ENCODE peak calls at places on chromosomes 6 and 20, in ten cellular contexts. One of them, this sample, is unnamed.

GRCh38 chr6:83461438-83461837 is 30.6 kb upstream of the ME1 start:
- DNase-seq in activated CD8-positive, alpha-beta memory T cell treated with anti-CD3 and anti-CD28 coated beads, Interleukin-2, amount 50 U/mL, for 4 hours: no peak
- DNase-seq in NCI-H1436 treated with DMSO at 0.1 percent for 48 hours: no peak
- DNase-seq in amygdala: no peak
- DNase-seq in stimulated activated CD4-positive, alpha-beta T cell treated with anti-CD3 and anti-CD28 coated beads, Interleukin-1b, Interleukin-23, amount 100 ng/mL, for 4 hours: no peak
- DNase-seq in AG09319: no peak
- DNase-seq in GM04504: no peak
- DNase-seq in T-helper 2 cell: no peak
- DNase-seq in prostate gland: no peak
- DNase-seq in HCT116: no peak
- DNase-seq in this sample: no peak

GRCh38 chr6:146050168-146050567 is 21.3 kb downstream of the GRM1 start:
- DNase-seq in HCT116: no peak
- DNase-seq in T-helper 2 cell: no peak
- DNase-seq in AG09319: no peak
- DNase-seq in NCI-H1436 treated with DMSO at 0.1 percent for 48 hours: no peak
- DNase-seq in activated CD8-positive, alpha-beta memory T cell treated with anti-CD3 and anti-CD28 coated beads, Interleukin-2, amount 50 U/mL, for 4 hours: no peak
- DNase-seq in amygdala: no peak
- DNase-seq in GM04504: no peak
- DNase-seq in prostate gland: no peak
- DNase-seq in stimulated activated CD4-positive, alpha-beta T cell treated with anti-CD3 and anti-CD28 coated beads, Interleukin-1b, Interleukin-23, amount 100 ng/mL, for 4 hours: no peak
- DNase-seq in this sample: no peak

GRCh38 chr6:149544646-149545257 is 1.1 kb downstream of the PPIL4 start:
- DNase-seq in amygdala: no peak
- DNase-seq in T-helper 2 cell: no peak
- DNase-seq in GM04504: no peak
- DNase-seq in NCI-H1436 treated with DMSO at 0.1 percent for 48 hours: no peak
- DNase-seq in activated CD8-positive, alpha-beta memory T cell treated with anti-CD3 and anti-CD28 coated beads, Interleukin-2, amount 50 U/mL, for 4 hours: no peak
- DNase-seq in HCT116: no peak
- DNase-seq in AG09319: no peak
- DNase-seq in prostate gland: no peak
- DNase-seq in stimulated activated CD4-positive, alpha-beta T cell treated with anti-CD3 and anti-CD28 coated beads, Interleukin-1b, Interleukin-23, amount 100 ng/mL, for 4 hours: no peak
- DNase-seq in this sample: no peak

GRCh38 chr20:40866056-40866455 is 162.6 kb upstream of the TOP1 start:
- DNase-seq in NCI-H1436 treated with DMSO at 0.1 percent for 48 hours: no peak
- DNase-seq in HCT116: no peak
- DNase-seq in activated CD8-positive, alpha-beta memory T cell treated with anti-CD3 and anti-CD28 coated beads, Interleukin-2, amount 50 U/mL, for 4 hours: no peak
- DNase-seq in prostate gland: no peak
- DNase-seq in stimulated activated CD4-positive, alpha-beta T cell treated with anti-CD3 and anti-CD28 coated beads, Interleukin-1b, Interleukin-23, amount 100 ng/mL, for 4 hours: no peak
- DNase-seq in T-helper 2 cell: no peak
- DNase-seq in AG09319: no peak
- DNase-seq in amygdala: no peak
- DNase-seq in GM04504: no peak
- DNase-seq in this sample: no peak

GRCh38 chr6:168971549-168971948 is 282.1 kb downstream of the THBS2 start:
- DNase-seq in AG09319: no peak
- DNase-seq in HCT116: no peak
- DNase-seq in amygdala: no peak
- DNase-seq in GM04504: no peak
- DNase-seq in prostate gland: no peak
- DNase-seq in activated CD8-positive, alpha-beta memory T cell treated with anti-CD3 and anti-CD28 coated beads, Interleukin-2, amount 50 U/mL, for 4 hours: no peak
- DNase-seq in T-helper 2 cell: no peak
- DNase-seq in NCI-H1436 treated with DMSO at 0.1 percent for 48 hours: no peak
- DNase-seq in stimulated activated CD4-positive, alpha-beta T cell treated with anti-CD3 and anti-CD28 coated beads, Interleukin-1b, Interleukin-23, amount 100 ng/mL, for 4 hours: no peak
- DNase-seq in this sample: no peak

GRCh38 chr6:94548211-94548610 is 1029.1 kb upstream of the MANEA start:
- DNase-seq in GM04504: no peak
- DNase-seq in prostate gland: no peak
- DNase-seq in AG09319: no peak
- DNase-seq in stimulated activated CD4-positive, alpha-beta T cell treated with anti-CD3 and anti-CD28 coated beads, Interleukin-1b, Interleukin-23, amount 100 ng/mL, for 4 hours: no peak
- DNase-seq in amygdala: no peak
- DNase-seq in T-helper 2 cell: no peak
- DNase-seq in NCI-H1436 treated with DMSO at 0.1 percent for 48 hours: no peak
- DNase-seq in activated CD8-positive, alpha-beta memory T cell treated with anti-CD3 and anti-CD28 coated beads, Interleukin-2, amount 50 U/mL, for 4 hours: no peak
- DNase-seq in HCT116: no peak
- DNase-seq in this sample: no peak

GRCh38 chr6:115969207-115969929 is 91.3 kb downstream of the FRK start:
- DNase-seq in amygdala: no peak
- DNase-seq in GM04504: no peak
- DNase-seq in T-helper 2 cell: no peak
- DNase-seq in prostate gland: no peak
- DNase-seq in activated CD8-positive, alpha-beta memory T cell treated with anti-CD3 and anti-CD28 coated beads, Interleukin-2, amount 50 U/mL, for 4 hours: no peak
- DNase-seq in NCI-H1436 treated with DMSO at 0.1 percent for 48 hours: no peak
- DNase-seq in AG09319: no peak
- DNase-seq in HCT116: no peak
- DNase-seq in stimulated activated CD4-positive, alpha-beta T cell treated with anti-CD3 and anti-CD28 coated beads, Interleukin-1b, Interleukin-23, amount 100 ng/mL, for 4 hours: no peak
- DNase-seq in this sample: no peak

GRCh38 chr6:159594106-159594749 is 98.8 kb downstream of the SOD2 start:
- DNase-seq in T-helper 2 cell: no peak
- DNase-seq in AG09319: no peak
- DNase-seq in HCT116: peak
- DNase-seq in GM04504: no peak
- DNase-seq in activated CD8-positive, alpha-beta memory T cell treated with anti-CD3 and anti-CD28 coated beads, Interleukin-2, amount 50 U/mL, for 4 hours: no peak
- DNase-seq in NCI-H1436 treated with DMSO at 0.1 percent for 48 hours: no peak
- DNase-seq in prostate gland: no peak
- DNase-seq in stimulated activated CD4-positive, alpha-beta T cell treated with anti-CD3 and anti-CD28 coated beads, Interleukin-1b, Interleukin-23, amount 100 ng/mL, for 4 hours: no peak
- DNase-seq in amygdala: no peak
- DNase-seq in this sample: no peak

GRCh38 chr6:37302086-37302686 is 44.2 kb upstream of the TMEM217 start:
- DNase-seq in NCI-H1436 treated with DMSO at 0.1 percent for 48 hours: no peak
- DNase-seq in stimulated activated CD4-positive, alpha-beta T cell treated with anti-CD3 and anti-CD28 coated beads, Interleukin-1b, Interleukin-23, amount 100 ng/mL, for 4 hours: no peak
- DNase-seq in amygdala: no peak
- DNase-seq in GM04504: no peak
- DNase-seq in HCT116: no peak
- DNase-seq in T-helper 2 cell: no peak
- DNase-seq in AG09319: no peak
- DNase-seq in prostate gland: no peak
- DNase-seq in activated CD8-positive, alpha-beta memory T cell treated with anti-CD3 and anti-CD28 coated beads, Interleukin-2, amount 50 U/mL, for 4 hours: no peak
- DNase-seq in this sample: no peak

GRCh38 chr20:3224681-3225421 is 14.1 kb downstream of the SLC4A11 start:
- DNase-seq in NCI-H1436 treated with DMSO at 0.1 percent for 48 hours: no peak
- DNase-seq in amygdala: no peak
- DNase-seq in prostate gland: no peak
- DNase-seq in activated CD8-positive, alpha-beta memory T cell treated with anti-CD3 and anti-CD28 coated beads, Interleukin-2, amount 50 U/mL, for 4 hours: no peak
- DNase-seq in T-helper 2 cell: no peak
- DNase-seq in AG09319: no peak
- DNase-seq in HCT116: no peak
- DNase-seq in GM04504: no peak
- DNase-seq in stimulated activated CD4-positive, alpha-beta T cell treated with anti-CD3 and anti-CD28 coated beads, Interleukin-1b, Interleukin-23, amount 100 ng/mL, for 4 hours: no peak
- DNase-seq in this sample: no peak

GRCh38 chr6:104411302-104411701 is 448.4 kb downstream of the HACE1 start:
- DNase-seq in AG09319: no peak
- DNase-seq in GM04504: no peak
- DNase-seq in HCT116: no peak
- DNase-seq in activated CD8-positive, alpha-beta memory T cell treated with anti-CD3 and anti-CD28 coated beads, Interleukin-2, amount 50 U/mL, for 4 hours: no peak
- DNase-seq in amygdala: no peak
- DNase-seq in stimulated activated CD4-positive, alpha-beta T cell treated with anti-CD3 and anti-CD28 coated beads, Interleukin-1b, Interleukin-23, amount 100 ng/mL, for 4 hours: no peak
- DNase-seq in prostate gland: no peak
- DNase-seq in T-helper 2 cell: no peak
- DNase-seq in NCI-H1436 treated with DMSO at 0.1 percent for 48 hours: no peak
- DNase-seq in this sample: no peak

GRCh38 chr6:33289784-33290315 is 449 bp downstream of the PFDN6 start:
- DNase-seq in T-helper 2 cell: no peak
- DNase-seq in stimulated activated CD4-positive, alpha-beta T cell treated with anti-CD3 and anti-CD28 coated beads, Interleukin-1b, Interleukin-23, amount 100 ng/mL, for 4 hours: no peak
- DNase-seq in NCI-H1436 treated with DMSO at 0.1 percent for 48 hours: no peak
- DNase-seq in amygdala: no peak
- DNase-seq in prostate gland: no peak
- DNase-seq in GM04504: no peak
- DNase-seq in activated CD8-positive, alpha-beta memory T cell treated with anti-CD3 and anti-CD28 coated beads, Interleukin-2, amount 50 U/mL, for 4 hours: no peak
- DNase-seq in HCT116: no peak
- DNase-seq in AG09319: no peak
- DNase-seq in this sample: no peak

GRCh38 chr20:48932375-48932941 is 10.9 kb downstream of the ARFGEF2 start:
- DNase-seq in HCT116: no peak
- DNase-seq in stimulated activated CD4-positive, alpha-beta T cell treated with anti-CD3 and anti-CD28 coated beads, Interleukin-1b, Interleukin-23, amount 100 ng/mL, for 4 hours: no peak
- DNase-seq in prostate gland: no peak
- DNase-seq in GM04504: no peak
- DNase-seq in amygdala: no peak
- DNase-seq in NCI-H1436 treated with DMSO at 0.1 percent for 48 hours: no peak
- DNase-seq in T-helper 2 cell: no peak
- DNase-seq in activated CD8-positive, alpha-beta memory T cell treated with anti-CD3 and anti-CD28 coated beads, Interleukin-2, amount 50 U/mL, for 4 hours: no peak
- DNase-seq in AG09319: no peak
- DNase-seq in this sample: no peak

GRCh38 chr20:61315319-61315718 is 63.3 kb downstream of the CDH4 start:
- DNase-seq in AG09319: no peak
- DNase-seq in activated CD8-positive, alpha-beta memory T cell treated with anti-CD3 and anti-CD28 coated beads, Interleukin-2, amount 50 U/mL, for 4 hours: no peak
- DNase-seq in T-helper 2 cell: no peak
- DNase-seq in NCI-H1436 treated with DMSO at 0.1 percent for 48 hours: no peak
- DNase-seq in stimulated activated CD4-positive, alpha-beta T cell treated with anti-CD3 and anti-CD28 coated beads, Interleukin-1b, Interleukin-23, amount 100 ng/mL, for 4 hours: no peak
- DNase-seq in GM04504: no peak
- DNase-seq in HCT116: no peak
- DNase-seq in prostate gland: no peak
- DNase-seq in amygdala: no peak
- DNase-seq in this sample: no peak

GRCh38 chr6:113854531-113855499 is 2.3 kb upstream of the MARCKS start:
- DNase-seq in T-helper 2 cell: peak
- DNase-seq in prostate gland: peak
- DNase-seq in activated CD8-positive, alpha-beta memory T cell treated with anti-CD3 and anti-CD28 coated beads, Interleukin-2, amount 50 U/mL, for 4 hours: no peak
- DNase-seq in HCT116: no peak
- DNase-seq in stimulated activated CD4-positive, alpha-beta T cell treated with anti-CD3 and anti-CD28 coated beads, Interleukin-1b, Interleukin-23, amount 100 ng/mL, for 4 hours: no peak
- DNase-seq in NCI-H1436 treated with DMSO at 0.1 percent for 48 hours: peak
- DNase-seq in GM04504: peak
- DNase-seq in AG09319: peak
- DNase-seq in amygdala: peak
- DNase-seq in this sample: peak

GRCh38 chr20:45037050-45037449 is 63.9 kb downstream of the KCNS1 start:
- DNase-seq in prostate gland: no peak
- DNase-seq in GM04504: no peak
- DNase-seq in AG09319: no peak
- DNase-seq in stimulated activated CD4-positive, alpha-beta T cell treated with anti-CD3 and anti-CD28 coated beads, Interleukin-1b, Interleukin-23, amount 100 ng/mL, for 4 hours: no peak
- DNase-seq in NCI-H1436 treated with DMSO at 0.1 percent for 48 hours: no peak
- DNase-seq in amygdala: no peak
- DNase-seq in HCT116: no peak
- DNase-seq in activated CD8-positive, alpha-beta memory T cell treated with anti-CD3 and anti-CD28 coated beads, Interleukin-2, amount 50 U/mL, for 4 hours: no peak
- DNase-seq in T-helper 2 cell: no peak
- DNase-seq in this sample: peak

GRCh38 chr6:113168057-113168456 is 689.1 kb upstream of the MARCKS start:
- DNase-seq in NCI-H1436 treated with DMSO at 0.1 percent for 48 hours: no peak
- DNase-seq in activated CD8-positive, alpha-beta memory T cell treated with anti-CD3 and anti-CD28 coated beads, Interleukin-2, amount 50 U/mL, for 4 hours: no peak
- DNase-seq in GM04504: no peak
- DNase-seq in T-helper 2 cell: no peak
- DNase-seq in AG09319: no peak
- DNase-seq in amygdala: no peak
- DNase-seq in stimulated activated CD4-positive, alpha-beta T cell treated with anti-CD3 and anti-CD28 coated beads, Interleukin-1b, Interleukin-23, amount 100 ng/mL, for 4 hours: no peak
- DNase-seq in prostate gland: no peak
- DNase-seq in HCT116: no peak
- DNase-seq in this sample: no peak

GRCh38 chr20:20373046-20373706 is 5.3 kb downstream of the INSM1 start:
- DNase-seq in T-helper 2 cell: no peak
- DNase-seq in activated CD8-positive, alpha-beta memory T cell treated with anti-CD3 and anti-CD28 coated beads, Interleukin-2, amount 50 U/mL, for 4 hours: no peak
- DNase-seq in AG09319: no peak
- DNase-seq in HCT116: no peak
- DNase-seq in prostate gland: no peak
- DNase-seq in GM04504: peak
- DNase-seq in amygdala: no peak
- DNase-seq in NCI-H1436 treated with DMSO at 0.1 percent for 48 hours: no peak
- DNase-seq in stimulated activated CD4-positive, alpha-beta T cell treated with anti-CD3 and anti-CD28 coated beads, Interleukin-1b, Interleukin-23, amount 100 ng/mL, for 4 hours: no peak
- DNase-seq in this sample: peak

GRCh38 chr20:56731496-56731895 is 102.4 kb downstream of the TFAP2C start:
- DNase-seq in activated CD8-positive, alpha-beta memory T cell treated with anti-CD3 and anti-CD28 coated beads, Interleukin-2, amount 50 U/mL, for 4 hours: no peak
- DNase-seq in AG09319: no peak
- DNase-seq in HCT116: no peak
- DNase-seq in prostate gland: no peak
- DNase-seq in T-helper 2 cell: no peak
- DNase-seq in NCI-H1436 treated with DMSO at 0.1 percent for 48 hours: no peak
- DNase-seq in amygdala: no peak
- DNase-seq in stimulated activated CD4-positive, alpha-beta T cell treated with anti-CD3 and anti-CD28 coated beads, Interleukin-1b, Interleukin-23, amount 100 ng/mL, for 4 hours: no peak
- DNase-seq in GM04504: no peak
- DNase-seq in this sample: peak

GRCh38 chr6:84263557-84263956 is 36.1 kb upstream of the CEP162 start:
- DNase-seq in AG09319: no peak
- DNase-seq in NCI-H1436 treated with DMSO at 0.1 percent for 48 hours: no peak
- DNase-seq in prostate gland: no peak
- DNase-seq in T-helper 2 cell: no peak
- DNase-seq in activated CD8-positive, alpha-beta memory T cell treated with anti-CD3 and anti-CD28 coated beads, Interleukin-2, amount 50 U/mL, for 4 hours: no peak
- DNase-seq in HCT116: no peak
- DNase-seq in amygdala: no peak
- DNase-seq in stimulated activated CD4-positive, alpha-beta T cell treated with anti-CD3 and anti-CD28 coated beads, Interleukin-1b, Interleukin-23, amount 100 ng/mL, for 4 hours: no peak
- DNase-seq in GM04504: no peak
- DNase-seq in this sample: no peak

GRCh38 chr6:1838604-1839003 is 228.9 kb downstream of the FOXC1 start:
- DNase-seq in prostate gland: no peak
- DNase-seq in AG09319: no peak
- DNase-seq in NCI-H1436 treated with DMSO at 0.1 percent for 48 hours: no peak
- DNase-seq in activated CD8-positive, alpha-beta memory T cell treated with anti-CD3 and anti-CD28 coated beads, Interleukin-2, amount 50 U/mL, for 4 hours: no peak
- DNase-seq in GM04504: no peak
- DNase-seq in stimulated activated CD4-positive, alpha-beta T cell treated with anti-CD3 and anti-CD28 coated beads, Interleukin-1b, Interleukin-23, amount 100 ng/mL, for 4 hours: no peak
- DNase-seq in HCT116: no peak
- DNase-seq in amygdala: no peak
- DNase-seq in T-helper 2 cell: no peak
- DNase-seq in this sample: peak